ENCODE peak calls at places on chromosomes 1 and 21, in five cellular contexts. A, Q, H, G and E are unnamed samples.

GRCh38 chr1:243550276-243550675 is 294.4 kb downstream of the SDCCAG8 start:
- DNase-seq in A (no peak), Q (no peak), G (no peak), H (no peak), E (peak)

GRCh38 chr1:68321084-68321685 is 88.9 kb upstream of the WLS start:
- DNase-seq in Q (peak), A (peak), H (peak), G (peak), E (peak)

GRCh38 chr1:206430031-206430983 is 40.0 kb upstream of the IKBKE start:
- DNase-seq in H (no peak), Q (no peak), A (no peak), G (peak), E (no peak)

GRCh38 chr1:209485167-209485566 is 98.3 kb upstream of the CAMK1G start:
- DNase-seq in A (no peak), Q (no peak), H (no peak), G (peak), E (peak)

GRCh38 chr1:203650012-203650836 is 23.6 kb downstream of the ATP2B4 start:
- DNase-seq in A (peak), H (peak), Q (peak), G (no peak), E (peak)

GRCh38 chr1:165161130-165161529 is 195.4 kb downstream of the LMX1A start:
- DNase-seq in Q (no peak), A (no peak), G (no peak), H (no peak), E (no peak)

GRCh38 chr1:58762806-58763205 is 21.0 kb downstream of the JUN start:
- DNase-seq in A (no peak), Q (no peak), H (no peak), G (no peak), E (peak)

GRCh38 chr1:225738763-225739162 is 38.9 kb upstream of the SRP9 start:
- DNase-seq in G (no peak), Q (no peak), A (no peak), H (no peak), E (no peak)

GRCh38 chr1:171434717-171435346 is 50.5 kb upstream of the PRRC2C start:
- DNase-seq in Q (no peak), H (no peak), A (no peak), G (no peak), E (peak)

GRCh38 chr1:35844826-35845225 is 37.0 kb downstream of the AGO4 start:
- DNase-seq in A (no peak), G (no peak), H (no peak), Q (no peak), E (no peak)

GRCh38 chr1:161216945-161217712 is 2.0 kb downstream of the FCER1G start:
- DNase-seq in Q (peak), H (no peak), G (no peak), A (peak), E (no peak)

GRCh38 chr1:85027242-85027983 is 20.9 kb downstream of the MCOLN3 start:
- DNase-seq in Q (no peak), H (no peak), G (no peak), A (no peak), E (peak)

GRCh38 chr1:181453541-181454201 is 29.6 kb upstream of the CACNA1E start:
- DNase-seq in H (no peak), G (no peak), A (no peak), Q (no peak), E (no peak)

GRCh38 chr1:3651939-3652537 is at the start of gene TP73:
- DNase-seq in Q (peak), H (no peak), G (no peak), A (peak), E (no peak)

GRCh38 chr1:201384406-201384782 is 6.9 kb upstream of the TNNT2 start:
- DNase-seq in Q (no peak), A (no peak), G (no peak), H (no peak), E (no peak)

GRCh38 chr1:181951213-181951612 is 110.3 kb downstream of the ZNF648 start:
- DNase-seq in H (no peak), Q (no peak), G (no peak), A (no peak), E (no peak)

GRCh38 chr1:158203693-158204457 is 23.2 kb downstream of the CD1D start:
- DNase-seq in A (no peak), Q (no peak), H (no peak), G (peak), E (peak)

GRCh38 chr1:164748253-164748899 is 189.4 kb downstream of the PBX1 start:
- DNase-seq in H (no peak), Q (no peak), G (peak), A (no peak), E (no peak)

GRCh38 chr1:31621498-31621820 is 4.0 kb downstream of the HCRTR1 start:
- DNase-seq in G (no peak), H (no peak), A (no peak), Q (no peak), E (no peak)

GRCh38 chr1:204258213-204259115 is 44.7 kb upstream of the GOLT1A start:
- DNase-seq in G (peak), Q (peak), H (peak), A (peak), E (peak)

GRCh38 chr1:116252785-116253184 is 120.3 kb upstream of the ATP1A1 start:
- DNase-seq in G (no peak), A (no peak), H (no peak), Q (no peak), E (no peak)

GRCh38 chr1:2980073-2980791 is 41.0 kb upstream of the ACTRT2 start:
- DNase-seq in G (no peak), Q (peak), H (no peak), A (peak), E (no peak)

GRCh38 chr1:95640746-95641145 is 406.7 kb downstream of the RWDD3 start:
- DNase-seq in Q (no peak), A (no peak), H (no peak), G (peak), E (peak)

GRCh38 chr1:116667577-116668105 is at the start of gene IGSF3:
- DNase-seq in A (peak), Q (peak), G (peak), H (peak), E (peak)

GRCh38 chr21:26800455-26801454 is 44.5 kb downstream of the ADAMTS1 start:
- DNase-seq in G (peak), H (no peak), Q (no peak), A (no peak), E (peak)

GRCh38 chr1:46113948-46114347 is 18.5 kb downstream of the PIK3R3 start:
- DNase-seq in A (no peak), G (no peak), H (no peak), Q (no peak), E (no peak)

GRCh38 chr1:212692774-212693644 is 6.6 kb downstream of the BATF3 start:
- DNase-seq in H (no peak), A (no peak), G (no peak), Q (no peak), E (no peak)

GRCh38 chr1:114320586-114320985 is 166.9 kb upstream of the SYT6 start:
- DNase-seq in G (no peak), H (no peak), Q (no peak), A (no peak), E (peak)

GRCh38 chr21:17527240-17527639 is 14.4 kb downstream of the CXADR start:
- DNase-seq in H (no peak), Q (no peak), A (no peak), G (no peak), E (peak)

GRCh38 chr21:43012596-43012995 is 38.2 kb downstream of the PKNOX1 start:
- DNase-seq in Q (no peak), G (no peak), H (no peak), A (no peak), E (no peak)

GRCh38 chr21:39196310-39196709 is 13.1 kb upstream of the PSMG1 start:
- DNase-seq in H (no peak), A (no peak), Q (no peak), G (no peak), E (no peak)

GRCh38 chr1:73749996-73750395 is 448.0 kb downstream of the LRRIQ3 start:
- DNase-seq in H (no peak), G (no peak), Q (no peak), A (no peak), E (no peak)

GRCh38 chr1:240687820-240688219 is 75.9 kb upstream of the GREM2 start:
- DNase-seq in A (no peak), G (no peak), Q (no peak), H (no peak), E (no peak)

GRCh38 chr21:38766987-38767722 is 38.6 kb upstream of the ETS2 start:
- DNase-seq in Q (peak), H (no peak), A (no peak), G (no peak), E (no peak)

GRCh38 chr1:4650486-4650885 is 3.9 kb upstream of the AJAP1 start:
- DNase-seq in H (no peak), Q (no peak), A (peak), G (no peak), E (no peak)

GRCh38 chr1:33372162-33372561 is 51.3 kb upstream of the A3GALT2 start:
- DNase-seq in A (no peak), H (no peak), Q (no peak), G (no peak), E (no peak)

GRCh38 chr1:220563564-220563963 is 35.6 kb downstream of the MARK1 start:
- DNase-seq in G (no peak), Q (no peak), A (no peak), H (no peak), E (no peak)

GRCh38 chr1:19445417-19446342 is 39.7 kb downstream of the CAPZB start:
- DNase-seq in H (peak), Q (no peak), A (no peak), G (no peak), E (no peak)
- TF ChIP-seq CTCF in H (peak), Q (peak), A (peak), G (no peak), E (peak)

DNA sequence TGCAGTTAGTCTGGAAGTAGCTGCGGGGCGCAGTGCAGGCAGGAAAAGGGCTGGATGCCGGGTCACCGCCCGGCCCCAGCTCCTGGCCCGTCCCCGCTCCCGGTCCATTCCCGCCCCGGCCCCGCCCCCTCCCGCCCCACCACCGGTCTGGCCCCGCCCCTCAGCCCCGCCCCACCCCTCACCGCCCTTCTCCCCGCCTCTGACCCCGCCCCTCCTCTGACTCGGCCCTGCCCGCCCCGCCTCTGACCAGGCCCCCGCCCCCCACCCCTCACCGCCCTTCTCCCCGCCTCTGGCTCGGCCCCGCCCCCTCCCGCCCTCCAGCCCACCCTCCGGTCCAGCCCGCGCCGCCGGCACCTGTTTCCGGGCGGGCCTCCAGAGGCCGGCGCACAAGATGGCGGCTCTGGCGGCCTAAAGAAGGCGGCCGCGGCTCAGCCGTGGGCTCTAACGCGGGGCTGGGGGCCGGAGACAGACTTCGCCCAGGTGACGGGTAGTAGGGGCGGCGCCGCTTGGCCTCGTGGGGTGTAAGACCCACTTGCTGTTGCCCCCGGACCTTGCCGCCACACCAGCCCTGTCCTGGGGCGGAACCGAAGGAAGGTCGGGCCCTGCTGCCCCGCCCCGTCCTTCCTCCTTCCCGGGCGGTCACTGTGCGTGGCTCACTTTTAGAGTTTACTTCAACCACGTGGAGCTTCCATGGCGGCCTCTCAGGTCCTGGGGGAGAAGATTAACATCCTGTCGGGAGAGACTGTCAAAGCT is at the start of gene UBIAD1:
- DNase-seq in H (peak), A (peak), G (peak), Q (peak), E (peak)
- TF ChIP-seq CTCF in H (no peak), A (peak), G (no peak), Q (no peak), E (no peak)

GRCh38 chr21:41065539-41065938 is 102.4 kb upstream of the BACE2 start:
- DNase-seq in G (no peak), H (no peak), Q (no peak), A (no peak), E (peak)
- TF ChIP-seq CTCF in G (no peak), H (no peak), Q (no peak), A (no peak), E (no peak)

DNA sequence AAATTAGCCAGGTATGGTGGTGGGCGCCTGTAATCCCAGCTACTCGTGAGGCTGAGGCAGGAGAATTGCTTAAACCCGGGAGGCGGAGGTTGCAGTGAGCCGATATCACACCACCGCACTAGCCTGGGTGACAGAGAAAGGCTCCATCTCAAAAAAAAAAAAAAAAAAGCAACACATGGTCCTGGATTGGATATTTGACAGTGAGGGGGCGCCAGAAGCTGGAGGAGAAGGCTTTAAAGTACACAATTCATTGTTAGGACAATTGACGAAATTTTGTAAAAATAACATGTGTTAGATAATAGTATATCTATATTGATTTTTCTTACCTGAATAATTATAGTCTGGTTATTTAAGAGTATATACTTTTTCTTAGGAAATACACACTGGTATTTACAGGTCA is 50.2 kb upstream of the USP25 start:
- DNase-seq in G (no peak), H (no peak), A (no peak), Q (no peak), E (no peak)
- TF ChIP-seq CTCF in G (no peak), H (no peak), A (no peak), Q (no peak), E (no peak)